ENCODE peak calls at places on chromosomes 2 and 18, in four cellular contexts. X is lower lobe of right lung, Y is lung, U is epithelial cell of esophagus. Q is an unnamed sample.

GRCh38 chr18:47075098-47075883 is 39.9 kb upstream of the ELOA2 start:
- DNase-seq in X (no peak), Y (no peak), U (peak; percentile 77), Q (no peak)

GRCh38 chr2:216206821-216207220 is 97.7 kb downstream of the XRCC5 start:
- DNase-seq in X (no peak), Y (no peak), U (no peak), Q (no peak)

GRCh38 chr18:8608795-8609673 is at the start of gene RAB12:
- DNase-seq in X (peak; percentile 92), Y (peak; percentile 86), U (peak; percentile 89), Q (peak; percentile 93)

GRCh38 chr18:730692-731091 is 18.3 kb upstream of the ENOSF1 start:
- DNase-seq in X (no peak), Y (no peak), U (no peak), Q (no peak)

GRCh38 chr2:72834561-72834960 is 8.7 kb upstream of the EXOC6B start:
- DNase-seq in X (no peak), Y (no peak), U (no peak), Q (no peak)

GRCh38 chr2:104929663-104930062 is 75.7 kb downstream of the POU3F3 start:
- DNase-seq in X (no peak), Y (no peak), U (no peak), Q (no peak)

GRCh38 chr2:214126135-214126534 is 284.7 kb upstream of the VWC2L start:
- DNase-seq in X (no peak), Y (no peak), U (peak; percentile 54), Q (no peak)

GRCh38 chr18:64203295-64203694 is 54.4 kb upstream of the LINC00305 start:
- DNase-seq in X (no peak), Y (no peak), U (no peak), Q (no peak)

GRCh38 chr2:85266424-85267041 is 61.3 kb downstream of the TGOLN2 start:
- DNase-seq in X (peak; percentile 83), Y (peak; percentile 76), U (peak; percentile 70), Q (no peak)

GRCh38 chr2:200219400-200220113 is 86.9 kb upstream of the SPATS2L start:
- DNase-seq in X (no peak), Y (no peak), U (no peak), Q (no peak)

GRCh38 chr2:186590538-186591441 is 934 bp downstream of the ITGAV start:
- DNase-seq in X (no peak), Y (no peak), U (peak; percentile 65), Q (no peak)

GRCh38 chr2:170576296-170576695 is 138.8 kb upstream of the SP5 start:
- DNase-seq in X (no peak), Y (no peak), U (no peak), Q (no peak)

DNA sequence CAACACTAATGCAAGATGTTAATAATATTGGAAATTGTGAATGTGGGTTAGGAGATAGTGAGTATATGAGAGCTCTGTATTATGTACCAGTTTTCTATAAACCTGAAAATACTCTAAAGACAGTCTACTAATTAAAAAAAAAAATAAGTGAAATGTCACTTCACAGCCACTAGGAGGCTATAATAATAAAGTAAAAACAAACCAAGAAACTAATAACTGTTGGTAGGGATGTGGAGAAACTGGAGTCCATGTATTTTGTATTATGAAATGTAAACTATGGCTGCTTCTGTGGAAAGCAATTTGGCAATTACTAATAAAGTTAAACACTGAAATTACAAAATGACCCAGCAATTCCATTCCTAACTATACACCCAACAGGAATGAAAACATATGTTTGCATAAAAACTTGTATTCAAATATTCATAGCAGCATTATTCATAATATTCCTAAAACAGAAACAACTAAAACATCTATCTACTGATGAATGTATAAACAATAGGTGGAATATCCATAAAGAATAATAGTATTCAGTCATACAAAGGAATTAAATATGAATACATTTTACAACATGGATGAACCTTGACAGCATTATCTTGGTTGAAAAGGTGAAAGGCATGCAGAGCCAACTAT is 36.2 kb downstream of the CCDC178 start:
- DNase-seq in X (no peak), Y (no peak), U (no peak), Q (no peak)
- TF ChIP-seq CTCF in X (no peak), Y (no peak), U (peak; percentile 25), Q (peak; percentile 72)

GRCh38 chr2:176385838-176386237 is 116.6 kb downstream of the MTX2 start:
- DNase-seq in X (no peak), Y (no peak), U (no peak), Q (no peak)
- TF ChIP-seq CTCF in X (no peak), Y (no peak), U (no peak), Q (no peak)

DNA sequence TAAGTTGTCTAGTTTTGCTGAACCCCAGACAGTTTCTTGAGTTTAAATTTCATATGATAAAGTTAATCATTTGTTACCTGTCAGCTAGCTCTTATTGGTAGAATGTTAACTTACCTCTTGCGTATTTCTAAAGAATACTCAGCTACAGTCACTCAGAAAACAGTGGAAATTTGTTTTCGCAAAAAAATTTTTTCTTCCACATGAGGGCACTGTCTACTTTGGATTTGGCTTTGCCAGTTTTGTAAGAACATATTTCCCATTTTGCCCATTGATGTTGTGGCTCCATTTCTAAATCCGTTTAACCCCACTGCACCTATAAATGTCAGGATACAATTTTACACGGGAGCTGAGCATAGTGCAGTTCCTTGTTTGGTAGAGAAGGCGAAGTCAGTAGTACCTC is 19.1 kb upstream of the GCFC2 start:
- DNase-seq in X (no peak), Y (no peak), U (peak; percentile 26), Q (no peak)
- TF ChIP-seq CTCF in X (peak; percentile 15), Y (no peak), U (peak; percentile 41), Q (peak; percentile 66)

GRCh38 chr2:132681766-132682165 is 11.8 kb upstream of the LYPD1 start:
- DNase-seq in X (no peak), Y (no peak), U (no peak), Q (no peak)

GRCh38 chr2:132678498-132678897 is 8.5 kb upstream of the LYPD1 start:
- DNase-seq in X (no peak), Y (no peak), U (no peak), Q (no peak)

GRCh38 chr2:132677661-132678060 is 7.7 kb upstream of the LYPD1 start:
- DNase-seq in X (no peak), Y (no peak), U (peak; percentile 43), Q (no peak)

GRCh38 chr2:132670961-132671781 is 1.2 kb upstream of the LYPD1 start:
- DNase-seq in X (no peak), Y (no peak), U (peak; percentile 65), Q (peak; percentile 71)

GRCh38 chr2:132676999-132677398 is 7.0 kb upstream of the LYPD1 start:
- DNase-seq in X (no peak), Y (no peak), U (no peak), Q (no peak)
- TF ChIP-seq CTCF in X (no peak), Y (no peak), U (no peak), Q (peak; percentile 34)

GRCh38 chr2:3379339-3379646 is 201 bp upstream of the TRAPPC12 start:
- DNase-seq in X (no peak), Y (no peak), U (no peak), Q (no peak)

GRCh38 chr2:3377612-3378432 is at the start of gene EIPR1:
- DNase-seq in X (peak; percentile 99), Y (peak; percentile 99), U (peak; percentile 99), Q (peak; percentile 94)

GRCh38 chr2:3377279-3377611 is 373 bp downstream of the EIPR1 start:
- DNase-seq in X (no peak), Y (no peak), U (peak; percentile 47), Q (no peak)

GRCh38 chr2:3376821-3377220 is 797 bp downstream of the EIPR1 start:
- DNase-seq in X (no peak), Y (no peak), U (no peak), Q (no peak)

DNA sequence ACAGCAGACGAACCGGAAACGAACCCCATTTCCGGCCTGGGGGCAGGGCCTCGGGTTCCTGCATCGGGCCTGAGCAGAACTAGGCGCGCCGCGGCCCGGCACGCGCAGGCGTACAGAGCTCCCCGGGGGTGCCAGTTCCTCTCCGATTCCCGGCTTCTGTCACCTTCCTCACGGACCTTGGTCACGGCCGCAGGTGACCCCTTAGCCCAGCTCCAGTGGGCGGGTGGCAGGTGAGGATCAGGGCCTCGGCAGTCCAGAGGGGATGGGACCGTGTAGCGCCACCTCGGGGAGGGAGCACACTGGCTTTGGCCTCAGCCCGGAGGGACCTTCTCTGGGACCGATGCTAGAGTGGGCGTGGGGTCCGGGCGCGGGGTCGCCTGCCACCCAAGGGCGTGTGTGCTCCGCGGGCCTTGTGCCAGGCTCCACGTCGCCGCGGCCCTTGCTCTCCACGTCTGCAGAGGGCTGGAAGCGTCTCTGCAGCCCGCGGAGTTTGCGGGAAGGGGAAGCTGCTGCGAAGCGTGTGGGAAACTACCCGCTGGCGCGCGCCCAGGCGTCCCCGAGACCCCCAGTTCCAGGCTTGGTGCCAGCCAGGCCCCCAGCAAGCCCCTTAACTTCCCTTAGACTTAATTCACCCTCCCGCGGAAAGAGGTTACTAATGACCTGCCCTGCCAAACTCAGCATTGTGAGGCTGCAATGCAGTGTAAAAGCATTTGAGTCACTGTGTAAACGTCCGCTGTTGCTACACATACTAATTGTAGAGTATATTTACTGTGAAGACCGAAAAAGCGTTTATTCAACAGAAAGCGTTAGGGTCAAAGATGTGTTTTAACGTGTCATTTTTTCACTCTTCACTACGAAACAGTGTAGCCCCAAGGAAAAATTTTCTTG is at the start of gene TRAPPC12:
- DNase-seq in X (peak; percentile 95), Y (peak; percentile 94), U (peak; percentile 94), Q (peak; percentile 91)
- TF ChIP-seq CTCF in X (peak; percentile 43), Y (no peak), U (peak; percentile 50), Q (peak; percentile 54)

GRCh38 chr2:159774370-159774990 is 23.5 kb downstream of the CD302 start:
- DNase-seq in X (no peak), Y (no peak), U (no peak), Q (no peak)

GRCh38 chr2:159776321-159776720 is 21.7 kb downstream of the CD302 start:
- DNase-seq in X (no peak), Y (no peak), U (no peak), Q (no peak)

GRCh38 chr2:159773876-159774275 is 24.1 kb downstream of the CD302 start:
- DNase-seq in X (no peak), Y (no peak), U (no peak), Q (no peak)

GRCh38 chr2:159773426-159773825 is 24.6 kb downstream of the CD302 start:
- DNase-seq in X (no peak), Y (no peak), U (no peak), Q (no peak)

GRCh38 chr2:159775006-159775405 is 23.0 kb downstream of the CD302 start:
- DNase-seq in X (no peak), Y (no peak), U (no peak), Q (no peak)
- TF ChIP-seq CTCF in X (no peak), Y (no peak), U (no peak), Q (no peak)

DNA sequence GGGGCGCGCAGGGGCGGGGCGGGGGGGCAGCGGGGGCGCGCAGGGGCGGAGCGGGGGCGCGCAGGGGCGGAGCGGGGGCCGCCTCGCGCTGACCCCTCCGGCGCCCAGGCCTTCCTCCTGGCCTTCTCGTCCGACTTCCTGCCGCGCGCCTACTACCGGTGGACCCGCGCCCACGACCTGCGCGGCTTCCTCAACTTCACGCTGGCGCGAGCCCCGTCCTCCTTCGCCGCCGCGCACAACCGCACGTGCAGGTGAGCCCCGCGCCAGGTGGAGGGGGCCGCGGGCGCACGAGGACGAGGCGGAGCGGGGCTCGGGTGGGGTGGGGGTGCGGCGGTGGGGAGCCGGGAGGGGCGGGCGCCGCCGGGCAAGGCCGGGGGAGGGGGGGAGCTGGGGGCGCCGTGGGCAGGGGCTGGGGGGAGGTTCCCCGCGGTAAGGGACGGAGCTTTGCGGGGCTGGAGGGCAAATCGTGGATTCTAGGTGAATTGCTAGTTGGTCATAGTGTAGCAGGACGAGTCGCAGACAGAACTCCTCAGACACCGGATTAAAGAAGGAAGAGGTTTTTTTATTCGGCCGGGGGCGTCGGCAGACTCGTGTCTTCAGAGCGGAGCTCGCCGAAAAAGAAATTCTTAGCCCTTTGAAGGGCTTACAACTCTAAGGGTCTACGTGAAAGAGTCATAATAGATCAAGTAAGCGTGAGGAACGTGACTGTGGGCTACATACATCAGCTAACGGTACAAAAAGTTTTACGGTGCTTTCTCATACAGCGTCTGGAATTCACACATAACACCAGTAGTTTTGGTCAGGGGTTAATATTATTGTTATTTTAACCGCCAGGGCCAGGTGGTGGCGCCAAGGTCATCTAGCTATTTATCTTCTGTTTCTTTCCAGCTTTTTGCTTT is 29.9 kb downstream of the ANO7 start:
- DNase-seq in X (peak; percentile 80), Y (no peak), U (peak; percentile 30), Q (no peak)
- TF ChIP-seq CTCF in X (peak; percentile 11), Y (no peak), U (no peak), Q (peak; percentile 46)

Q was measured in type B pancreatic cell.